ENCODE peak calls at places on chromosome 6, in nine cellular contexts. V is fibroblast of the aortic adventitia, S is lower lobe of right lung, G is dorsolateral prefrontal cortex, X is lung, C is fibroblast of mammary gland, P is neural progenitor cell, R is psoas muscle, W is breast epithelium. A is an unnamed sample.

GRCh38 chr6:235763-236360 is 56.4 kb upstream of the DUSP22 start:
- DNase-seq in G (no peak), V (peak; percentile 71), X (no peak), W (no peak), S (no peak), R (no peak), C (peak; percentile 50), P (peak; percentile 34), A (peak; percentile 15)

GRCh38 chr6:23403458-23403857 is 722.6 kb upstream of the NRSN1 start:
- DNase-seq in S (no peak), C (no peak), X (no peak), G (no peak), R (no peak), V (no peak), W (no peak), P (no peak), A (peak; percentile 45)

GRCh38 chr6:113858605-113859348 is 1.6 kb downstream of the MARCKS start:
- DNase-seq in R (peak; percentile 89), V (peak; percentile 93), X (peak; percentile 80), C (peak; percentile 76), W (peak; percentile 85), P (peak; percentile 96), G (peak; percentile 74), S (peak; percentile 88), A (peak; percentile 90)

GRCh38 chr6:34223381-34223963 is 13.2 kb upstream of the HMGA1 start:
- DNase-seq in P (no peak), W (no peak), R (no peak), C (no peak), V (no peak), S (no peak), G (no peak), X (no peak), A (no peak)

GRCh38 chr6:154572592-154572991 is 62.1 kb upstream of the CNKSR3 start:
- DNase-seq in C (no peak), S (no peak), W (no peak), G (no peak), V (no peak), X (no peak), R (no peak), P (no peak), A (no peak)

GRCh38 chr6:85580878-85581267 is 12.8 kb downstream of the SNX14 start:
- DNase-seq in V (peak; percentile 45), P (no peak), W (no peak), S (no peak), C (peak; percentile 86), X (no peak), G (no peak), R (peak; percentile 67), A (peak; percentile 45)

GRCh38 chr6:133707456-133707855 is 181.5 kb upstream of the TCF21 start:
- DNase-seq in S (no peak), C (peak; percentile 96), X (no peak), G (no peak), W (no peak), P (peak; percentile 11), R (no peak), V (peak; percentile 86), A (peak; percentile 86)

GRCh38 chr6:72649032-72649984 is 27.4 kb downstream of the KCNQ5 start:
- DNase-seq in C (peak; percentile 80), V (peak; percentile 87), R (no peak), W (no peak), S (no peak), P (no peak), X (no peak), G (no peak), A (peak; percentile 56)

GRCh38 chr6:72286911-72287311 is 335.0 kb upstream of the KCNQ5 start:
- DNase-seq in X (no peak), V (peak; percentile 38), P (no peak), S (no peak), G (no peak), C (peak; percentile 20), R (no peak), W (no peak), A (peak; percentile 21)

GRCh38 chr6:13229205-13230085 is 98.9 kb downstream of the TBC1D7 start:
- DNase-seq in R (no peak), C (no peak), S (no peak), W (no peak), G (no peak), V (no peak), P (peak; percentile 22), X (no peak), A (peak; percentile 38)

GRCh38 chr6:159170999-159171712 is 2.0 kb downstream of the FNDC1 start:
- DNase-seq in G (no peak), V (peak; percentile 75), R (peak; percentile 46), X (no peak), S (no peak), C (peak; percentile 72), W (no peak), P (peak; percentile 22), A (peak; percentile 67)

GRCh38 chr6:159169557-159170332 is 545 bp downstream of the FNDC1 start:
- DNase-seq in S (peak; percentile 52), P (peak; percentile 75), W (no peak), V (peak; percentile 31), G (no peak), X (no peak), C (peak; percentile 30), R (peak; percentile 24), A (peak; percentile 70)

GRCh38 chr6:159169193-159169555 is at the start of gene FNDC1:
- DNase-seq in G (no peak), V (no peak), W (no peak), S (peak; percentile 61), P (peak; percentile 84), R (peak; percentile 59), X (no peak), C (no peak), A (no peak)

GRCh38 chr6:159170333-159170672 is 1.1 kb downstream of the FNDC1 start:
- DNase-seq in S (no peak), P (no peak), R (no peak), V (peak; percentile 27), X (no peak), W (no peak), C (no peak), G (no peak), A (no peak)

DNA sequence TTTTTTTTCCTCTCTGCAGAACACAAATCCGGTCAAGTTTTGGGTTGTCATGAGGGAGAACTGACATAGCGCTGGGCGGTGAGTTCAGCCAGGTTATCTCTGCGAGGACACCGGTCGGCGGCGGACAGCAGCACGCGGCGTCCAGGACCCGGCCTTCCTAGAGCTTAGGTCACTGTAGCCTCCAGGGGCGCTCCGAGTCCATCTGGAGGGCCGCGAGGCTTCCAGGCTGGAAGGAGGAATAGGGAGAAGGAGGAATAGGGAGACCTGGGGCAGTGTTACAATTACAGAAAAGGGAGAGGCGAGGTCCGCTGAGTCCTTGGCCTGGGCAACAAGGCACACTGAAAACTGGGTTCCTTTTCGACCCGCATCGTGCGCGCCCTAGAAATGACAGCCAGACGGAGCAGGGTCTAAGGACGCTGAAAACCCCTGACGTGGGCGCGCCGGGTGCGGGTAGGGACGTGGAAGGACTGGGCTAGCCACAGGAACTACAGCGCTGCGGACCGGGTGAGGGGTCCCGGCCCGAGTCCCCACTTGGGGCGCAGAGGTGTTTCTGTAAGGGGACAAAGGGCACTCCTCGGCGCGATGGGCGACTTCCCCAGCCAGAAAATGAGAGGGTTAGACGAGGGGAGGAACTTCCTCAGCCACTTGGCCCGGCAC is 536 bp upstream of the FNDC1 start:
- DNase-seq in G (no peak), R (peak; percentile 50), V (peak; percentile 30), P (peak; percentile 91), X (peak; percentile 45), S (peak; percentile 61), W (no peak), C (peak; percentile 47), A (peak; percentile 44)
- H3K4me3 ChIP-seq in G (no peak overlapping the region), R (peak overlapping the region; percentile 43), V (peak overlapping the region; percentile 31), P (peak overlapping the region; percentile 45), X (no peak overlapping the region), S (peak overlapping the region; percentile 44), W (peak overlapping the region; percentile 47), C (peak overlapping the region; percentile 22), A (peak overlapping the region; percentile 50)

GRCh38 chr6:89842228-89842627 is 12.5 kb downstream of the CASP8AP2 start:
- DNase-seq in X (no peak), W (no peak), R (no peak), S (no peak), C (peak; percentile 54), P (no peak), V (no peak), G (no peak), A (peak; percentile 13)

GRCh38 chr6:89836637-89837222 is 7.0 kb downstream of the CASP8AP2 start:
- DNase-seq in V (no peak), R (no peak), P (no peak), W (no peak), C (no peak), S (no peak), G (no peak), X (no peak), A (no peak)

GRCh38 chr6:89834884-89835792 is 5.5 kb downstream of the CASP8AP2 start:
- DNase-seq in P (no peak), R (no peak), X (no peak), C (peak; percentile 8), G (no peak), V (no peak), W (no peak), S (no peak), A (peak; percentile 12)

GRCh38 chr6:89843070-89843469 is 13.4 kb downstream of the CASP8AP2 start:
- DNase-seq in G (no peak), P (no peak), W (no peak), V (peak; percentile 43), R (no peak), S (no peak), X (no peak), C (peak; percentile 55), A (peak; percentile 33)

GRCh38 chr6:89840538-89840937 is 10.9 kb downstream of the CASP8AP2 start:
- DNase-seq in P (no peak), R (no peak), G (no peak), V (peak; percentile 35), S (no peak), X (no peak), C (no peak), W (no peak), A (peak; percentile 14)
- TF ChIP-seq CTCF in P (no peak), R (no peak), G (no peak), V (no peak), S (no peak), X (no peak), C (no peak), W (no peak), A (no peak)

DNA sequence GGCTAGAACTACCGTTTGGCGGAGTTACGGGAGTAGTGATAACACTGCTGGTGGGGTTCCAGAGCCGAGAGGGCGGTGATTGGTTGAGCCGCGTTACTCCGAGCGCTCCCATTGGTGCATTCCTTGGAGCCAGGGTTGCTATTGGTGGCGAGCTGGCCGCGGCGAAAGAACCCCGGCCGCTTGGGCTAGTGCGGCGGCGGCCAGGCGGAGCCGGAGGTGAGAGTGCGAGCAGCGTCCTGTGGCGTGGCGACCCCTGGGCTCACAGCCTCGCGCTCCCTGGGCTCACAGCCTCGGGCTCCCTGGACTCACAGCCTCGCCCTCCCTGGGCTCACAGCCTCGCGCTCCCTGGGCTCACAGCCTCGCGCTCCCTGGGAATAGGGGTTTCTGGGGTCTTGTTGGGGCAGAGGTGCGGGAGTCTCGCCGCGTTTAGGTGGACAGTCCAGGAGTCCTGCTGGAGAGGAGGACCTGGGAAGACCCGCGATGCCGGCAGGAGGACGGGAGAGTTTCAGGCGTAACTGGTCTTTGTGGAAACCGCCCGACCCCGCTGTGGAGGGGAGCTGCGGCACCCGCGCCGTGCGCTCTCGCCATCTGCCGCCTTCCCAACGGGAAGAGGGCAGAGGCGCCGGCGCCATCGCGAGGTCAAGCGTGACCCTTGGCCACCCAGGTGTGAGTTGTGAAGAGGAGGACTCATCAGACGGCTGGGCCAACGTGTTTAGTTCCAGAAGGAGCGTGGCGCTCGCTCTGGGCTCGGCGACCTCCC is 12.2 kb downstream of the PRDM13 start:
- DNase-seq in V (no peak), C (no peak), S (no peak), G (no peak), X (no peak), R (no peak), P (peak; percentile 70), W (no peak), A (no peak)
- H3K4me3 ChIP-seq in V (no peak overlapping the region), C (no peak overlapping the region), S (no peak overlapping the region), G (no peak overlapping the region), X (no peak overlapping the region), R (no peak overlapping the region), P (peak overlapping the region; percentile 23), W (no peak overlapping the region), A (no peak overlapping the region)

GRCh38 chr6:80233955-80234354 is 127.5 kb downstream of the BCKDHB start:
- DNase-seq in W (no peak), G (no peak), X (no peak), C (no peak), V (no peak), P (no peak), S (no peak), R (no peak), A (no peak)
- TF ChIP-seq CTCF in W (no peak), G (no peak), X (no peak), C (no peak), V (no peak), P (no peak), S (no peak), R (no peak), A (no peak)